ENCODE peak calls at places on chromosomes 11 and 22, in seven cellular contexts. One of them, this sample, is unnamed.

GRCh38 chr22:35330258-35330861 is 30.7 kb downstream of the TOM1 start:
- DNase-seq in GM19239: no peak
- DNase-seq in amniotic stem cell: no peak
- DNase-seq in fibroblast of pulmonary artery: peak
- DNase-seq in dermis blood vessel endothelial cell: peak
- DNase-seq in heart right ventricle: peak
- DNase-seq in glutamatergic neuron: no peak
- DNase-seq in this sample: peak

GRCh38 chr11:128448981-128449713 is 138.2 kb downstream of the ETS1 start:
- DNase-seq in dermis blood vessel endothelial cell: no peak
- DNase-seq in amniotic stem cell: no peak
- DNase-seq in GM19239: no peak
- DNase-seq in heart right ventricle: no peak
- DNase-seq in fibroblast of pulmonary artery: no peak
- DNase-seq in glutamatergic neuron: no peak
- DNase-seq in this sample: no peak

GRCh38 chr11:65435981-65436411 is 13.4 kb downstream of the NEAT1 start:
- DNase-seq in glutamatergic neuron: no peak
- DNase-seq in amniotic stem cell: no peak
- DNase-seq in fibroblast of pulmonary artery: peak
- DNase-seq in heart right ventricle: peak
- DNase-seq in GM19239: no peak
- DNase-seq in dermis blood vessel endothelial cell: peak
- DNase-seq in this sample: peak

GRCh38 chr22:37267661-37268413 is 14.5 kb upstream of the CYTH4 start:
- DNase-seq in dermis blood vessel endothelial cell: no peak
- DNase-seq in glutamatergic neuron: no peak
- DNase-seq in fibroblast of pulmonary artery: no peak
- DNase-seq in amniotic stem cell: no peak
- DNase-seq in GM19239: no peak
- DNase-seq in heart right ventricle: no peak
- DNase-seq in this sample: no peak

GRCh38 chr11:130710022-130710421 is 206.3 kb downstream of the SNX19 start:
- DNase-seq in heart right ventricle: no peak
- DNase-seq in GM19239: no peak
- DNase-seq in glutamatergic neuron: no peak
- DNase-seq in amniotic stem cell: no peak
- DNase-seq in dermis blood vessel endothelial cell: no peak
- DNase-seq in fibroblast of pulmonary artery: no peak
- DNase-seq in this sample: no peak

GRCh38 chr11:111299111-111300026 is 1.0 kb downstream of the POU2AF3 start:
- DNase-seq in glutamatergic neuron: peak
- DNase-seq in fibroblast of pulmonary artery: peak
- DNase-seq in dermis blood vessel endothelial cell: peak
- DNase-seq in GM19239: peak
- DNase-seq in heart right ventricle: peak
- DNase-seq in amniotic stem cell: peak
- DNase-seq in this sample: peak

GRCh38 chr11:30984827-30985226 is 384.7 kb downstream of the DCDC1 start:
- DNase-seq in fibroblast of pulmonary artery: peak
- DNase-seq in glutamatergic neuron: no peak
- DNase-seq in GM19239: no peak
- DNase-seq in dermis blood vessel endothelial cell: no peak
- DNase-seq in amniotic stem cell: no peak
- DNase-seq in heart right ventricle: no peak
- DNase-seq in this sample: no peak

GRCh38 chr11:8934735-8935478 is 2.2 kb upstream of the C11orf16 start:
- DNase-seq in GM19239: no peak
- DNase-seq in heart right ventricle: no peak
- DNase-seq in fibroblast of pulmonary artery: peak
- DNase-seq in glutamatergic neuron: no peak
- DNase-seq in dermis blood vessel endothelial cell: peak
- DNase-seq in amniotic stem cell: peak
- DNase-seq in this sample: no peak

GRCh38 chr11:69220581-69221051 is 64.9 kb downstream of the SMIM38 start:
- DNase-seq in heart right ventricle: no peak
- DNase-seq in fibroblast of pulmonary artery: no peak
- DNase-seq in glutamatergic neuron: no peak
- DNase-seq in dermis blood vessel endothelial cell: no peak
- DNase-seq in amniotic stem cell: no peak
- DNase-seq in GM19239: no peak
- DNase-seq in this sample: peak

This sample was measured in heart left ventricle.